ENCODE peak calls at places on chromosomes 11 and 22, in six cellular contexts. One of them, this sample, is unnamed.

GRCh38 chr11:11843233-11843632 is 1.5 kb downstream of the USP47 start:
- DNase-seq in HepG2: peak; percentile 58
- DNase-seq in SK-N-SH: no peak
- DNase-seq in GM12878: no peak
- DNase-seq in IMR-90: peak; percentile 94
- DNase-seq in H1: no peak
- DNase-seq in this sample: peak; percentile 19

GRCh38 chr11:2779981-2780849 is 80.4 kb upstream of the KCNQ1OT1 start:
- DNase-seq in SK-N-SH: peak; percentile 71
- DNase-seq in GM12878: no peak
- DNase-seq in H1: no peak
- DNase-seq in HepG2: peak; percentile 23
- DNase-seq in IMR-90: no peak
- DNase-seq in this sample: no peak

GRCh38 chr11:64305691-64306562 is 603 bp downstream of the ESRRA start:
- DNase-seq in GM12878: no peak
- DNase-seq in H1: no peak
- DNase-seq in IMR-90: peak; percentile 27
- DNase-seq in HepG2: peak; percentile 77
- DNase-seq in SK-N-SH: peak; percentile 73
- DNase-seq in this sample: peak; percentile 82

GRCh38 chr11:36213050-36213840 is 76.0 kb downstream of the COMMD9 start:
- DNase-seq in IMR-90: no peak
- DNase-seq in HepG2: no peak
- DNase-seq in H1: no peak
- DNase-seq in SK-N-SH: peak; percentile 61
- DNase-seq in GM12878: no peak
- DNase-seq in this sample: no peak

GRCh38 chr11:128501008-128501407 is 86.3 kb downstream of the ETS1 start:
- DNase-seq in SK-N-SH: no peak
- DNase-seq in H1: no peak
- DNase-seq in HepG2: no peak
- DNase-seq in IMR-90: no peak
- DNase-seq in GM12878: no peak
- DNase-seq in this sample: no peak

GRCh38 chr11:1880746-1881441 is 10.8 kb downstream of the PRR33 start:
- DNase-seq in GM12878: no peak
- DNase-seq in SK-N-SH: peak; percentile 23
- DNase-seq in H1: no peak
- DNase-seq in IMR-90: no peak
- DNase-seq in HepG2: no peak
- DNase-seq in this sample: no peak

GRCh38 chr11:11407065-11407737 is 54.2 kb upstream of the CSNK2A3 start:
- DNase-seq in SK-N-SH: peak; percentile 70
- DNase-seq in GM12878: no peak
- DNase-seq in H1: no peak
- DNase-seq in HepG2: no peak
- DNase-seq in IMR-90: no peak
- DNase-seq in this sample: no peak

GRCh38 chr11:109695696-109696095 is 273.7 kb downstream of the C11orf87 start:
- DNase-seq in HepG2: no peak
- DNase-seq in SK-N-SH: no peak
- DNase-seq in GM12878: no peak
- DNase-seq in H1: no peak
- DNase-seq in IMR-90: peak; percentile 10
- DNase-seq in this sample: no peak

GRCh38 chr22:42880815-42881214 is 23.7 kb upstream of the ARFGAP3 start:
- DNase-seq in SK-N-SH: no peak
- DNase-seq in IMR-90: no peak
- DNase-seq in HepG2: no peak
- DNase-seq in H1: no peak
- DNase-seq in GM12878: no peak
- DNase-seq in this sample: no peak

GRCh38 chr11:57476883-57477506 is 16.7 kb downstream of the RTN4RL2 start:
- DNase-seq in GM12878: no peak
- DNase-seq in SK-N-SH: no peak
- DNase-seq in HepG2: no peak
- DNase-seq in H1: no peak
- DNase-seq in IMR-90: peak; percentile 17
- DNase-seq in this sample: peak; percentile 75

GRCh38 chr11:68664141-68664540 is 20.2 kb upstream of the GAL start:
- DNase-seq in GM12878: no peak
- DNase-seq in H1: no peak
- DNase-seq in SK-N-SH: no peak
- DNase-seq in HepG2: no peak
- DNase-seq in IMR-90: no peak
- DNase-seq in this sample: no peak

GRCh38 chr22:23072911-23073491 is 2.7 kb downstream of the GNAZ start:
- DNase-seq in HepG2: no peak
- DNase-seq in IMR-90: no peak
- DNase-seq in H1: no peak
- DNase-seq in SK-N-SH: no peak
- DNase-seq in GM12878: no peak
- DNase-seq in this sample: no peak

GRCh38 chr11:115501895-115502589 is 2.2 kb downstream of the CADM1 start:
- DNase-seq in IMR-90: peak; percentile 21
- DNase-seq in HepG2: peak; percentile 37
- DNase-seq in H1: no peak
- DNase-seq in GM12878: peak; percentile 20
- DNase-seq in SK-N-SH: peak; percentile 42
- DNase-seq in this sample: no peak

GRCh38 chr11:12008790-12009616 is 577 bp upstream of the DKK3 start:
- DNase-seq in H1: no peak
- DNase-seq in SK-N-SH: peak; percentile 99
- DNase-seq in GM12878: no peak
- DNase-seq in HepG2: no peak
- DNase-seq in IMR-90: peak; percentile 46
- DNase-seq in this sample: peak; percentile 58

GRCh38 chr22:37241351-37242142 is 2.5 kb downstream of the RAC2 start:
- DNase-seq in HepG2: no peak
- DNase-seq in SK-N-SH: peak; percentile 18
- DNase-seq in GM12878: no peak
- DNase-seq in H1: no peak
- DNase-seq in IMR-90: no peak
- DNase-seq in this sample: no peak

GRCh38 chr11:130383363-130384168 is 44.8 kb downstream of the ADAMTS8 start:
- DNase-seq in H1: peak; percentile 33
- DNase-seq in HepG2: peak; percentile 44
- DNase-seq in IMR-90: peak; percentile 100
- DNase-seq in GM12878: no peak
- DNase-seq in SK-N-SH: no peak
- DNase-seq in this sample: no peak

GRCh38 chr11:16945671-16946469 is 68.3 kb downstream of the PLEKHA7 start:
- DNase-seq in SK-N-SH: peak; percentile 77
- DNase-seq in IMR-90: peak; percentile 34
- DNase-seq in H1: no peak
- DNase-seq in GM12878: peak; percentile 61
- DNase-seq in HepG2: peak; percentile 68
- DNase-seq in this sample: peak; percentile 76

GRCh38 chr22:41382098-41382578 is 396 bp downstream of the TEF start:
- DNase-seq in HepG2: no peak
- DNase-seq in GM12878: no peak
- DNase-seq in SK-N-SH: peak; percentile 87
- DNase-seq in IMR-90: no peak
- DNase-seq in H1: no peak
- DNase-seq in this sample: peak; percentile 53

GRCh38 chr11:41003339-41003992 is 456.0 kb downstream of the LRRC4C start:
- DNase-seq in SK-N-SH: no peak
- DNase-seq in H1: no peak
- DNase-seq in HepG2: no peak
- DNase-seq in GM12878: no peak
- DNase-seq in IMR-90: no peak
- DNase-seq in this sample: no peak

GRCh38 chr22:43226368-43226979 is 39.5 kb upstream of the TTLL12 start:
- DNase-seq in IMR-90: peak; percentile 22
- DNase-seq in SK-N-SH: peak; percentile 39
- DNase-seq in GM12878: no peak
- DNase-seq in HepG2: peak; percentile 23
- DNase-seq in H1: peak; percentile 51
- DNase-seq in this sample: no peak

GRCh38 chr11:133065847-133066485 is 466.3 kb downstream of the OPCML start:
- DNase-seq in H1: no peak
- DNase-seq in SK-N-SH: no peak
- DNase-seq in GM12878: no peak
- DNase-seq in HepG2: no peak
- DNase-seq in IMR-90: no peak
- DNase-seq in this sample: no peak

GRCh38 chr22:40383905-40384304 is 13.5 kb downstream of the SGSM3 start:
- DNase-seq in H1: no peak
- DNase-seq in SK-N-SH: no peak
- DNase-seq in IMR-90: peak; percentile 75
- DNase-seq in HepG2: no peak
- DNase-seq in GM12878: no peak
- DNase-seq in this sample: no peak

GRCh38 chr11:121249039-121249663 is 43.4 kb upstream of the SC5D start:
- DNase-seq in HepG2: peak; percentile 23
- DNase-seq in SK-N-SH: peak; percentile 64
- DNase-seq in GM12878: no peak
- DNase-seq in IMR-90: peak; percentile 48
- DNase-seq in H1: no peak
- DNase-seq in this sample: peak; percentile 31

GRCh38 chr11:124717786-124718634 is 21.7 kb upstream of the NRGN start:
- DNase-seq in SK-N-SH: peak; percentile 79
- DNase-seq in H1: no peak
- DNase-seq in HepG2: peak; percentile 6
- DNase-seq in GM12878: no peak
- DNase-seq in IMR-90: peak; percentile 34
- DNase-seq in this sample: no peak

GRCh38 chr22:49422668-49423067 is 405.0 kb downstream of the BRD1 start:
- DNase-seq in HepG2: no peak
- DNase-seq in GM12878: no peak
- DNase-seq in SK-N-SH: no peak
- DNase-seq in IMR-90: no peak
- DNase-seq in H1: no peak
- DNase-seq in this sample: no peak

GRCh38 chr11:11022126-11022730 is 164.4 kb upstream of the ZBED5 start:
- DNase-seq in GM12878: no peak
- DNase-seq in HepG2: no peak
- DNase-seq in IMR-90: peak; percentile 24
- DNase-seq in H1: no peak
- DNase-seq in SK-N-SH: peak; percentile 32
- DNase-seq in this sample: peak; percentile 16

GRCh38 chr11:4125141-4125540 is 30.5 kb downstream of the RRM1 start:
- DNase-seq in SK-N-SH: no peak
- DNase-seq in HepG2: no peak
- DNase-seq in H1: no peak
- DNase-seq in GM12878: no peak
- DNase-seq in IMR-90: peak; percentile 10
- DNase-seq in this sample: no peak

GRCh38 chr11:1326435-1327063 is 17.1 kb upstream of the TOLLIP start:
- DNase-seq in HepG2: no peak
- DNase-seq in IMR-90: peak; percentile 73
- DNase-seq in H1: no peak
- DNase-seq in SK-N-SH: no peak
- DNase-seq in GM12878: no peak
- DNase-seq in this sample: no peak

GRCh38 chr22:49500942-49501395 is 326.7 kb downstream of the BRD1 start:
- DNase-seq in HepG2: no peak
- DNase-seq in IMR-90: no peak
- DNase-seq in SK-N-SH: no peak
- DNase-seq in H1: no peak
- DNase-seq in GM12878: no peak
- DNase-seq in this sample: no peak

GRCh38 chr22:30890689-30891442 is 77.7 kb downstream of the MORC2 start:
- DNase-seq in HepG2: no peak
- DNase-seq in SK-N-SH: peak; percentile 79
- DNase-seq in H1: no peak
- DNase-seq in GM12878: no peak
- DNase-seq in IMR-90: peak; percentile 10
- DNase-seq in this sample: peak; percentile 36
- TF ChIP-seq RFX5 in HepG2: no peak
- TF ChIP-seq RFX5 in SK-N-SH: no peak
- TF ChIP-seq RFX5 in H1: no peak
- TF ChIP-seq RFX5 in GM12878: no peak
- TF ChIP-seq RFX5 in IMR-90: no peak
- TF ChIP-seq RFX5 in this sample: no peak

GRCh38 chr22:35413624-35414023 is 13.7 kb downstream of the MCM5 start:
- DNase-seq in SK-N-SH: no peak
- DNase-seq in H1: no peak
- DNase-seq in GM12878: no peak
- DNase-seq in HepG2: no peak
- DNase-seq in IMR-90: no peak
- DNase-seq in this sample: no peak
- TF ChIP-seq RFX5 in SK-N-SH: no peak
- TF ChIP-seq RFX5 in H1: no peak
- TF ChIP-seq RFX5 in GM12878: no peak
- TF ChIP-seq RFX5 in HepG2: no peak
- TF ChIP-seq RFX5 in IMR-90: no peak
- TF ChIP-seq RFX5 in this sample: no peak

GRCh38 chr11:65311197-65311631 is 3.5 kb upstream of the CDC42EP2 start:
- DNase-seq in H1: no peak
- DNase-seq in HepG2: no peak
- DNase-seq in GM12878: no peak
- DNase-seq in IMR-90: no peak
- DNase-seq in SK-N-SH: no peak
- DNase-seq in this sample: no peak

GRCh38 chr11:65310756-65311155 is 3.9 kb upstream of the CDC42EP2 start:
- DNase-seq in GM12878: no peak
- DNase-seq in SK-N-SH: no peak
- DNase-seq in IMR-90: peak; percentile 56
- DNase-seq in HepG2: no peak
- DNase-seq in H1: no peak
- DNase-seq in this sample: no peak

GRCh38 chr11:65308281-65308891 is 6.3 kb upstream of the CDC42EP2 start:
- DNase-seq in HepG2: no peak
- DNase-seq in IMR-90: no peak
- DNase-seq in H1: no peak
- DNase-seq in SK-N-SH: no peak
- DNase-seq in GM12878: no peak
- DNase-seq in this sample: no peak

GRCh38 chr11:65309006-65309405 is 5.7 kb upstream of the CDC42EP2 start:
- DNase-seq in IMR-90: no peak
- DNase-seq in H1: no peak
- DNase-seq in HepG2: no peak
- DNase-seq in SK-N-SH: no peak
- DNase-seq in GM12878: no peak
- DNase-seq in this sample: no peak

GRCh38 chr11:65310215-65310614 is 4.5 kb upstream of the CDC42EP2 start:
- DNase-seq in SK-N-SH: no peak
- DNase-seq in HepG2: no peak
- DNase-seq in GM12878: no peak
- DNase-seq in H1: no peak
- DNase-seq in IMR-90: no peak
- DNase-seq in this sample: no peak
- TF ChIP-seq RFX5 in SK-N-SH: no peak
- TF ChIP-seq RFX5 in HepG2: no peak
- TF ChIP-seq RFX5 in GM12878: no peak
- TF ChIP-seq RFX5 in H1: no peak
- TF ChIP-seq RFX5 in IMR-90: no peak
- TF ChIP-seq RFX5 in this sample: no peak

DNA sequence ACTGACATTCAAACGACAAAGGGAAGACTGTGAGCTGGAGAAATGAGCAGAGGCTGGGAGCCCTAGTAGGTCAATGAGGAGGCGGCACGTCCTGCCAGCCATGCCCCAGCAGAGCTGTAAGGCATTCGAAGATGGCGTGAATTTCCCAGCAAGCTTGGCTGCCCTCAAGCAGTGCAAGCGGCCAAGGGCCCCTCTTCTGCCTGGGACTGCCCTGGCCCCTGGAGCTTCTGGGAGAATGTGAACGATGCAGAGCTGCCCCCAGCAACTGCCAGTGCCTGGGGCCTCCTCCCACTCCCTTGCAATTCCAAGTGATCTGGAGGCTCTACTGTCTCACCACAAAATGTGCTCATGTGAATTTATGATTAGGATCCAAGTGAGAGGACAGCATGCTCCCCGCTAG is 4.3 kb downstream of the PPM1F start:
- DNase-seq in SK-N-SH: no peak
- DNase-seq in IMR-90: no peak
- DNase-seq in GM12878: no peak
- DNase-seq in H1: no peak
- DNase-seq in HepG2: no peak
- DNase-seq in this sample: no peak
- TF ChIP-seq RFX5 in SK-N-SH: no peak
- TF ChIP-seq RFX5 in IMR-90: no peak
- TF ChIP-seq RFX5 in GM12878: no peak
- TF ChIP-seq RFX5 in H1: no peak
- TF ChIP-seq RFX5 in HepG2: no peak
- TF ChIP-seq RFX5 in this sample: no peak